ENCODE peak calls at places on chromosomes 12 and 14, in four cellular contexts. F, M, E and O are unnamed samples.

GRCh38 chr14:49853572-49854375 is 1.2 kb upstream of the NEMF start:
- DNase-seq in M (peak; percentile 78), E (peak; percentile 47), F (peak; percentile 90), O (peak; percentile 79)

GRCh38 chr12:10959777-10960176 is 20.7 kb upstream of the TAS2R14 start:
- DNase-seq in M (no peak), F (no peak), E (no peak), O (no peak)

GRCh38 chr12:65894127-65894526 is 69.8 kb downstream of the HMGA2 start:
- DNase-seq in M (no peak), F (no peak), E (no peak), O (no peak)

GRCh38 chr12:3750616-3751015 is 2.3 kb downstream of the CRACR2A start:
- DNase-seq in M (no peak), E (no peak), F (no peak), O (no peak)

GRCh38 chr12:87140257-87140656 is 884.1 kb upstream of the MGAT4C start:
- DNase-seq in F (no peak), M (no peak), E (no peak), O (no peak)

GRCh38 chr12:123389560-123390351 is 5.8 kb downstream of the KMT5A start:
- DNase-seq in F (no peak), E (peak; percentile 10), M (peak; percentile 67), O (peak; percentile 56)

GRCh38 chr14:58639842-58640484 is 2.2 kb downstream of the DACT1 start:
- DNase-seq in F (peak; percentile 62), E (no peak), M (no peak), O (no peak)

GRCh38 chr14:58770501-58770982 is 132.8 kb downstream of the DACT1 start:
- DNase-seq in M (no peak), E (no peak), F (no peak), O (no peak)

GRCh38 chr12:52351196-52352059 is 15.9 kb downstream of the KRT85 start:
- DNase-seq in M (peak; percentile 63), E (no peak), F (no peak), O (peak; percentile 72)

GRCh38 chr14:90263748-90264449 is 7.5 kb downstream of the PSMC1 start:
- DNase-seq in E (no peak), M (no peak), F (no peak), O (no peak)
- H3K36me3 ChIP-seq in E (peaks cover 80% of the 10 kb centered on the region), M (peaks cover 93% of the 10 kb centered on the region), F (peaks cover 58% of the 10 kb centered on the region), O (peaks cover 52% of the 10 kb centered on the region)

DNA sequence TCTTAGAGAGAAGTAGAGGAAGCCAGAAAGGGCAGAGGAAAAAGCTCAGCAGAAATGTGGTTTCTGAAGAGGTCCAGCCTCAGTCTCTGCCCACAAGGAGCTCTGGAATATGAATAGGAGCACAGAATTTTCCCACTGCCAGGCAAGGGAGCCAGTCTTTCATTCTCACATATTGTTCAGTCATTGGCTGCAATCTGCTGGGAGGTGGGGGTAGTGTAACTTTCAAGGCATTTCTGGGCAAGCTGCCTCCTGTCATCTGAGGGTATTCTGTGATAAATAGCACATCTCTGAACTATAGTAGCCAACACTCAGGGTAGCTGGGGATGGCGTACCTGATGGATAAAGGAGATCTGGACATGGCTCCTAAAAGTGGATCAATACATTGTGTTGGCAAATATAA is 127.2 kb downstream of the LRRK2 start:
- DNase-seq in F (no peak), M (no peak), E (no peak), O (no peak)
- H3K27me3 ChIP-seq in F (no peaks in the 10 kb centered on the region), M (no peaks in the 10 kb centered on the region), E (no peaks in the 10 kb centered on the region), O (no peaks in the 10 kb centered on the region)

GRCh38 chr12:47785036-47785886 is 12.2 kb downstream of the SLC48A1 start:
- DNase-seq in M (no peak), F (no peak), E (no peak), O (no peak)
- H3K36me3 ChIP-seq in M (peaks cover 93% of the 10 kb centered on the region), F (peaks cover 28% of the 10 kb centered on the region), E (peaks cover 74% of the 10 kb centered on the region), O (peaks cover 47% of the 10 kb centered on the region)

GRCh38 chr12:120892265-120892664 is 11.9 kb downstream of the SPPL3 start:
- DNase-seq in F (no peak), E (no peak), M (no peak), O (no peak)
- H3K27me3 ChIP-seq in F (no peaks in the 10 kb centered on the region), E (no peaks in the 10 kb centered on the region), M (no peaks in the 10 kb centered on the region), O (no peaks in the 10 kb centered on the region)

GRCh38 chr12:20011200-20011599 is 357.1 kb upstream of the PDE3A start:
- DNase-seq in F (no peak), E (no peak), M (no peak), O (no peak)

GRCh38 chr12:20006856-20007255 is 361.5 kb upstream of the PDE3A start:
- DNase-seq in M (no peak), E (no peak), F (no peak), O (no peak)

GRCh38 chr12:20004951-20005350 is 363.4 kb upstream of the PDE3A start:
- DNase-seq in M (no peak), E (no peak), F (no peak), O (no peak)

GRCh38 chr12:20003252-20003651 is 365.1 kb upstream of the PDE3A start:
- DNase-seq in M (no peak), E (no peak), F (no peak), O (no peak)

DNA sequence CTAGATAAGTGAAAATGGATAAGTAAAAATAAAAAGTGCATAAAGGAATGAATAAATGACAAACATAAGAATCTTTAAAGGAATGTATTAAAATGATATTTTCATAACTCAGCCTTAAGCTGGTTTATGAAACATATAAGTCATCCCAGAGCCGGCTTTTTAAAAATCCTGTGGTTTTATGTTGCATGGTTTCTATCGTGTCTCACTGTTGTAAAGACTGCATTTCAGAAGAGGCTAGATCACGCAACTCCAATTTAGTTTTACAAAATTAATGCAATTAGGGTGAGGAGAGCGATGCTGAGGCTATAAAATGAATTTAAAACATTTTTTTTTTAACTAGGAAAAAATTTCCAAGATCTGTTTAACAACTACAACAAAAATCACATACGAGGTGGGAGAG is 361.0 kb upstream of the PDE3A start:
- DNase-seq in E (no peak), F (no peak), M (no peak), O (no peak)
- H3K36me3 ChIP-seq in E (no peaks in the 10 kb centered on the region), F (no peaks in the 10 kb centered on the region), M (no peaks in the 10 kb centered on the region), O (no peaks in the 10 kb centered on the region)

GRCh38 chr14:74243051-74243450 is 3.8 kb downstream of the VSX2 start:
- DNase-seq in F (no peak), E (no peak), M (no peak), O (no peak)

GRCh38 chr14:74244115-74244514 is 4.9 kb downstream of the VSX2 start:
- DNase-seq in E (no peak), F (no peak), M (no peak), O (no peak)

GRCh38 chr14:74241611-74242005 is 2.4 kb downstream of the VSX2 start:
- DNase-seq in M (no peak), F (no peak), E (no peak), O (no peak)

GRCh38 chr14:74240794-74241610 is 1.8 kb downstream of the VSX2 start:
- DNase-seq in F (no peak), E (no peak), M (no peak), O (no peak)

GRCh38 chr14:74242055-74243042 is 3.1 kb downstream of the VSX2 start:
- DNase-seq in M (no peak), E (no peak), F (no peak), O (no peak)
- H3K27me3 ChIP-seq in M (peaks cover 24% of the 10 kb centered on the region), E (peaks cover 44% of the 10 kb centered on the region), F (no peaks in the 10 kb centered on the region), O (peaks cover 60% of the 10 kb centered on the region)

GRCh38 chr14:65483647-65484046 is 71.1 kb downstream of the FUT8 start:
- DNase-seq in E (no peak), M (no peak), F (peak; percentile 10), O (no peak)

GRCh38 chr14:65485516-65485915 is 73.0 kb downstream of the FUT8 start:
- DNase-seq in F (no peak), M (no peak), E (no peak), O (no peak)

GRCh38 chr14:65479386-65479785 is 66.9 kb downstream of the FUT8 start:
- DNase-seq in F (no peak), E (no peak), M (no peak), O (no peak)

GRCh38 chr14:65486856-65487255 is 74.3 kb downstream of the FUT8 start:
- DNase-seq in F (no peak), M (no peak), E (no peak), O (no peak)

GRCh38 chr14:65482769-65483438 is 70.4 kb downstream of the FUT8 start:
- DNase-seq in F (no peak), M (no peak), E (no peak), O (no peak)
- H3K36me3 ChIP-seq in F (no peaks in the 10 kb centered on the region), M (no peaks in the 10 kb centered on the region), E (no peaks in the 10 kb centered on the region), O (no peaks in the 10 kb centered on the region)

GRCh38 chr14:105737504-105738246 is 211.3 kb downstream of the TMEM121 start:
- DNase-seq in M (no peak), E (no peak), F (no peak), O (no peak)
- H3K27me3 ChIP-seq in M (no peaks in the 10 kb centered on the region), E (no peaks in the 10 kb centered on the region), F (no peaks in the 10 kb centered on the region), O (no peaks in the 10 kb centered on the region)

GRCh38 chr12:113169697-113170096 is 15.6 kb downstream of the DDX54 start:
- DNase-seq in M (no peak), F (no peak), E (no peak), O (no peak)
- H3K36me3 ChIP-seq in M (peaks cover 100% of the 10 kb centered on the region), F (peaks cover 51% of the 10 kb centered on the region), E (peaks cover 94% of the 10 kb centered on the region), O (peaks cover 66% of the 10 kb centered on the region)

GRCh38 chr12:45648070-45648469 is 81.4 kb upstream of the ARID2 start:
- DNase-seq in E (no peak), F (no peak), M (peak; percentile 46), O (no peak)
- H3K27me3 ChIP-seq in E (peaks cover 14% of the 10 kb centered on the region), F (no peaks in the 10 kb centered on the region), M (no peaks in the 10 kb centered on the region), O (no peaks in the 10 kb centered on the region)